ENCODE peak calls at places on chromosomes 11 and 22, in seven cellular contexts. One of them, this sample, is unnamed.
A peak's percentile ranks its signal among the peaks of the same experiment; 100 is the strongest.

GRCh38 chr11:46235777-46236688 is 41.4 kb upstream of the CREB3L1 start:
- DNase-seq in type B pancreatic cell: no peak
- DNase-seq in heart right ventricle: no peak
- DNase-seq in heart left ventricle: no peak
- DNase-seq in GM10248: no peak
- DNase-seq in HFFc6: no peak
- DNase-seq in tibial artery: no peak
- DNase-seq in this sample: no peak

GRCh38 chr22:50704510-50705218 is 32.0 kb downstream of the SHANK3 start:
- DNase-seq in type B pancreatic cell: no peak
- DNase-seq in heart right ventricle: no peak
- DNase-seq in heart left ventricle: peak; percentile 65
- DNase-seq in GM10248: no peak
- DNase-seq in HFFc6: no peak
- DNase-seq in tibial artery: no peak
- DNase-seq in this sample: no peak

GRCh38 chr22:47162865-47163264 is 400.4 kb downstream of the TBC1D22A start:
- DNase-seq in type B pancreatic cell: no peak
- DNase-seq in heart right ventricle: no peak
- DNase-seq in heart left ventricle: peak; percentile 49
- DNase-seq in GM10248: no peak
- DNase-seq in HFFc6: no peak
- DNase-seq in tibial artery: peak; percentile 16
- DNase-seq in this sample: no peak

GRCh38 chr11:101706015-101706414 is 122.2 kb upstream of the TRPC6 start:
- DNase-seq in type B pancreatic cell: no peak
- DNase-seq in heart right ventricle: no peak
- DNase-seq in heart left ventricle: no peak
- DNase-seq in GM10248: no peak
- DNase-seq in HFFc6: no peak
- DNase-seq in tibial artery: no peak
- DNase-seq in this sample: no peak

GRCh38 chr11:65947133-65947532 is 1.9 kb downstream of the TSGA10IP start:
- DNase-seq in type B pancreatic cell: no peak
- DNase-seq in heart right ventricle: no peak
- DNase-seq in heart left ventricle: no peak
- DNase-seq in GM10248: no peak
- DNase-seq in HFFc6: no peak
- DNase-seq in tibial artery: no peak
- DNase-seq in this sample: no peak

GRCh38 chr11:65109231-65110198 is 2.2 kb upstream of the TM7SF2 start:
- DNase-seq in type B pancreatic cell: no peak
- DNase-seq in heart right ventricle: no peak
- DNase-seq in heart left ventricle: no peak
- DNase-seq in GM10248: no peak
- DNase-seq in HFFc6: no peak
- DNase-seq in tibial artery: no peak
- DNase-seq in this sample: no peak

GRCh38 chr22:46023558-46023981 is 46.6 kb upstream of the WNT7B start:
- DNase-seq in type B pancreatic cell: no peak
- DNase-seq in heart right ventricle: no peak
- DNase-seq in heart left ventricle: peak; percentile 49
- DNase-seq in GM10248: no peak
- DNase-seq in HFFc6: no peak
- DNase-seq in tibial artery: no peak
- DNase-seq in this sample: peak; percentile 77

GRCh38 chr11:27108809-27109208 is 68.2 kb downstream of the BBOX1 start:
- DNase-seq in type B pancreatic cell: no peak
- DNase-seq in heart right ventricle: no peak
- DNase-seq in heart left ventricle: no peak
- DNase-seq in GM10248: no peak
- DNase-seq in HFFc6: no peak
- DNase-seq in tibial artery: no peak
- DNase-seq in this sample: no peak

GRCh38 chr11:8610532-8611116 is 16.6 kb upstream of the STK33 start:
- DNase-seq in type B pancreatic cell: no peak
- DNase-seq in heart right ventricle: no peak
- DNase-seq in heart left ventricle: no peak
- DNase-seq in GM10248: peak; percentile 29
- DNase-seq in HFFc6: no peak
- DNase-seq in tibial artery: no peak
- DNase-seq in this sample: no peak

GRCh38 chr11:96715208-96715607 is 325.4 kb downstream of the JRKL start:
- DNase-seq in type B pancreatic cell: no peak
- DNase-seq in heart right ventricle: no peak
- DNase-seq in heart left ventricle: no peak
- DNase-seq in GM10248: no peak
- DNase-seq in HFFc6: no peak
- DNase-seq in tibial artery: no peak
- DNase-seq in this sample: no peak

GRCh38 chr11:31233425-31233824 is 136.1 kb downstream of the DCDC1 start:
- DNase-seq in type B pancreatic cell: no peak
- DNase-seq in heart right ventricle: no peak
- DNase-seq in heart left ventricle: no peak
- DNase-seq in GM10248: no peak
- DNase-seq in HFFc6: no peak
- DNase-seq in tibial artery: no peak
- DNase-seq in this sample: no peak
- TF ChIP-seq CTCF in type B pancreatic cell: peak; percentile 69
- TF ChIP-seq CTCF in heart right ventricle: no peak
- TF ChIP-seq CTCF in heart left ventricle: no peak
- TF ChIP-seq CTCF in GM10248: no peak
- TF ChIP-seq CTCF in HFFc6: peak; percentile 51
- TF ChIP-seq CTCF in tibial artery: no peak
- TF ChIP-seq CTCF in this sample: no peak

GRCh38 chr22:44669725-44670027 is 32.3 kb upstream of the PRR5 start:
- DNase-seq in type B pancreatic cell: no peak
- DNase-seq in heart right ventricle: no peak
- DNase-seq in heart left ventricle: no peak
- DNase-seq in GM10248: no peak
- DNase-seq in HFFc6: no peak
- DNase-seq in tibial artery: no peak
- DNase-seq in this sample: no peak
- TF ChIP-seq CTCF in type B pancreatic cell: peak; percentile 64
- TF ChIP-seq CTCF in heart right ventricle: no peak
- TF ChIP-seq CTCF in heart left ventricle: peak; percentile 19
- TF ChIP-seq CTCF in GM10248: no peak
- TF ChIP-seq CTCF in HFFc6: peak; percentile 56
- TF ChIP-seq CTCF in tibial artery: no peak
- TF ChIP-seq CTCF in this sample: peak; percentile 71

GRCh38 chr11:67694875-67695555 is 20.6 kb upstream of the ALDH3B2 start:
- DNase-seq in type B pancreatic cell: no peak
- DNase-seq in heart right ventricle: no peak
- DNase-seq in heart left ventricle: no peak
- DNase-seq in GM10248: no peak
- DNase-seq in HFFc6: no peak
- DNase-seq in tibial artery: no peak
- DNase-seq in this sample: no peak
- TF ChIP-seq CTCF in type B pancreatic cell: no peak
- TF ChIP-seq CTCF in heart right ventricle: no peak
- TF ChIP-seq CTCF in heart left ventricle: no peak
- TF ChIP-seq CTCF in GM10248: no peak
- TF ChIP-seq CTCF in HFFc6: no peak
- TF ChIP-seq CTCF in tibial artery: no peak
- TF ChIP-seq CTCF in this sample: no peak

GRCh38 chr11:871472-871871 is 28.8 kb downstream of the TSPAN4 start:
- DNase-seq in type B pancreatic cell: no peak
- DNase-seq in heart right ventricle: no peak
- DNase-seq in heart left ventricle: no peak
- DNase-seq in GM10248: no peak
- DNase-seq in HFFc6: no peak
- DNase-seq in tibial artery: no peak
- DNase-seq in this sample: no peak

GRCh38 chr11:868802-869201 is 26.1 kb downstream of the TSPAN4 start:
- DNase-seq in type B pancreatic cell: no peak
- DNase-seq in heart right ventricle: no peak
- DNase-seq in heart left ventricle: no peak
- DNase-seq in GM10248: no peak
- DNase-seq in HFFc6: no peak
- DNase-seq in tibial artery: no peak
- DNase-seq in this sample: no peak

GRCh38 chr11:870418-870817 is 27.8 kb downstream of the TSPAN4 start:
- DNase-seq in type B pancreatic cell: no peak
- DNase-seq in heart right ventricle: no peak
- DNase-seq in heart left ventricle: no peak
- DNase-seq in GM10248: no peak
- DNase-seq in HFFc6: no peak
- DNase-seq in tibial artery: no peak
- DNase-seq in this sample: no peak

GRCh38 chr11:869399-870126 is 26.9 kb downstream of the TSPAN4 start:
- DNase-seq in type B pancreatic cell: no peak
- DNase-seq in heart right ventricle: no peak
- DNase-seq in heart left ventricle: no peak
- DNase-seq in GM10248: no peak
- DNase-seq in HFFc6: no peak
- DNase-seq in tibial artery: no peak
- DNase-seq in this sample: no peak

DNA sequence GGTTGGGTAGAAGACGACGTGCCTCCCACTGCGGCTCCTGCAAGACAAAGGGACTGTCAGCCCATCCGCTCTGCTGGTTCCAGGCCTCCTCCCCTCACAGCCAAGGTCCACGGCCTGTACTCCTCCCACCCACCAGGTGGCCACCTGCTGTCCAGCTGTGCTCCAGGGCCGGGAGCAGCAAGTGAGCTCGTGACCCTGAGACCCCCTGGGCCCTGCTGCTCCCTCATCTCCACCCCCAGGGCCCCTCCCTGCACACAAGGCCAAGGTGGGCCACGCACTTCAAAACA is 27.4 kb downstream of the TSPAN4 start:
- DNase-seq in type B pancreatic cell: no peak
- DNase-seq in heart right ventricle: no peak
- DNase-seq in heart left ventricle: no peak
- DNase-seq in GM10248: no peak
- DNase-seq in HFFc6: no peak
- DNase-seq in tibial artery: no peak
- DNase-seq in this sample: no peak
- TF ChIP-seq CTCF in type B pancreatic cell: peak; percentile 53
- TF ChIP-seq CTCF in heart right ventricle: no peak
- TF ChIP-seq CTCF in heart left ventricle: no peak
- TF ChIP-seq CTCF in GM10248: no peak
- TF ChIP-seq CTCF in HFFc6: peak; percentile 60
- TF ChIP-seq CTCF in tibial artery: no peak
- TF ChIP-seq CTCF in this sample: peak; percentile 29

GRCh38 chr11:75535039-75535563 is 9.4 kb upstream of the GDPD5 start:
- DNase-seq in type B pancreatic cell: no peak
- DNase-seq in heart right ventricle: no peak
- DNase-seq in heart left ventricle: no peak
- DNase-seq in GM10248: no peak
- DNase-seq in HFFc6: no peak
- DNase-seq in tibial artery: no peak
- DNase-seq in this sample: no peak

GRCh38 chr11:75537740-75538139 is 12.0 kb upstream of the GDPD5 start:
- DNase-seq in type B pancreatic cell: no peak
- DNase-seq in heart right ventricle: no peak
- DNase-seq in heart left ventricle: no peak
- DNase-seq in GM10248: no peak
- DNase-seq in HFFc6: no peak
- DNase-seq in tibial artery: no peak
- DNase-seq in this sample: no peak

GRCh38 chr11:75539459-75540022 is 13.8 kb upstream of the GDPD5 start:
- DNase-seq in type B pancreatic cell: no peak
- DNase-seq in heart right ventricle: no peak
- DNase-seq in heart left ventricle: no peak
- DNase-seq in GM10248: no peak
- DNase-seq in HFFc6: no peak
- DNase-seq in tibial artery: no peak
- DNase-seq in this sample: no peak

GRCh38 chr11:75538150-75538942 is 12.6 kb upstream of the GDPD5 start:
- DNase-seq in type B pancreatic cell: no peak
- DNase-seq in heart right ventricle: no peak
- DNase-seq in heart left ventricle: no peak
- DNase-seq in GM10248: no peak
- DNase-seq in HFFc6: no peak
- DNase-seq in tibial artery: no peak
- DNase-seq in this sample: no peak

GRCh38 chr11:75536786-75537629 is 11.3 kb upstream of the GDPD5 start:
- DNase-seq in type B pancreatic cell: no peak
- DNase-seq in heart right ventricle: no peak
- DNase-seq in heart left ventricle: no peak
- DNase-seq in GM10248: peak; percentile 81
- DNase-seq in HFFc6: no peak
- DNase-seq in tibial artery: no peak
- DNase-seq in this sample: no peak
- TF ChIP-seq CTCF in type B pancreatic cell: no peak
- TF ChIP-seq CTCF in heart right ventricle: no peak
- TF ChIP-seq CTCF in heart left ventricle: no peak
- TF ChIP-seq CTCF in GM10248: no peak
- TF ChIP-seq CTCF in HFFc6: no peak
- TF ChIP-seq CTCF in tibial artery: no peak
- TF ChIP-seq CTCF in this sample: no peak

DNA sequence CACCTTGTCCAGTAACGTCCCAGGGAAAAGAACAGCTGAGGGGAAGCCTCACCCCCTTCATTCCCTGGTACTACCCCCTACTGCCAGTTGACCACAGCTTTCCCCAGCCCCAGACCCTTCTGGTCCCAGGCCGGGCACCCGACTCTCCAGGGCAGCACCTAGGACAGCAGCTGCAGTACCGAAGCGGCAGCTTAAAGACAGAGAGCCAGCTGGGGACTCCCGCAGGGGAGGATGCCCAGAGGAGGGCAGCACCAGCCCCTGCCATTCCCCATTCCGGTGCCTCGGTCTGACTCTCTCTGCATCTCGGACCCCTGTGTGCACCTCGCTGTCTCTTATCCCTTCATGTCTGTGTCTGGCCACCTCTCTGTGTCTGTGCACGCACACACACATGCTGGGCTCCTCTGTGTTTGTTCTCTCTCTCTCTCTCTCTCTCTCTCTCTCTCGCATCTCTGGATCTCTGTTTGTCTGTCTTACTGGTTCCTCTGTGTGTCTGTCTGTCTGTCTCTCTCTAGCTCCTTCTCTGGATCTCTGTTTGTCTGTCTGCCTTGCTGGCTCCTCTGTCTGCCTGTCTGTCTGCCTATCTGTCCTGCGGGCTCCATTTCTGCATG is 9.4 kb downstream of the IGSF9B start:
- DNase-seq in type B pancreatic cell: no peak
- DNase-seq in heart right ventricle: peak; percentile 65
- DNase-seq in heart left ventricle: peak; percentile 67
- DNase-seq in GM10248: peak; percentile 62
- DNase-seq in HFFc6: peak; percentile 22
- DNase-seq in tibial artery: no peak
- DNase-seq in this sample: no peak
- TF ChIP-seq CTCF in type B pancreatic cell: peak; percentile 39
- TF ChIP-seq CTCF in heart right ventricle: no peak
- TF ChIP-seq CTCF in heart left ventricle: peak; percentile 47
- TF ChIP-seq CTCF in GM10248: no peak
- TF ChIP-seq CTCF in HFFc6: peak; percentile 60
- TF ChIP-seq CTCF in tibial artery: peak; percentile 32
- TF ChIP-seq CTCF in this sample: peak; percentile 62

This sample was measured in AG09309.